ENCODE peak calls at places on chromosomes 13 and 19, in five cellular contexts. One of them, this sample, is unnamed.

GRCh38 chr19:5828661-5829566 is 10.6 kb downstream of the FUT6 start:
- DNase-seq in fibroblast of lung: peak; percentile 5
- DNase-seq in endothelial cell of umbilical vein: peak; percentile 16
- DNase-seq in DND-41: no peak
- DNase-seq in neural progenitor cell: peak; percentile 83
- DNase-seq in this sample: peak; percentile 62

GRCh38 chr13:44212633-44213387 is 160.8 kb upstream of the SERP2 start:
- DNase-seq in neural progenitor cell: no peak
- DNase-seq in endothelial cell of umbilical vein: no peak
- DNase-seq in fibroblast of lung: peak; percentile 81
- DNase-seq in DND-41: no peak
- DNase-seq in this sample: peak; percentile 84

GRCh38 chr19:23391239-23391638 is 4.0 kb downstream of the ZNF91 start:
- DNase-seq in fibroblast of lung: no peak
- DNase-seq in endothelial cell of umbilical vein: no peak
- DNase-seq in DND-41: no peak
- DNase-seq in neural progenitor cell: no peak
- DNase-seq in this sample: no peak

GRCh38 chr13:110479648-110480047 is 81.9 kb downstream of the RAB20 start:
- DNase-seq in fibroblast of lung: no peak
- DNase-seq in DND-41: no peak
- DNase-seq in neural progenitor cell: peak; percentile 33
- DNase-seq in endothelial cell of umbilical vein: no peak
- DNase-seq in this sample: no peak

GRCh38 chr19:4678881-4679379 is 8.8 kb upstream of the MYDGF start:
- DNase-seq in DND-41: peak; percentile 51
- DNase-seq in neural progenitor cell: peak; percentile 82
- DNase-seq in fibroblast of lung: peak; percentile 33
- DNase-seq in endothelial cell of umbilical vein: peak; percentile 40
- DNase-seq in this sample: peak; percentile 94

GRCh38 chr19:15869109-15869555 is 28.7 kb downstream of the CYP4F2 start:
- DNase-seq in endothelial cell of umbilical vein: peak; percentile 24
- DNase-seq in neural progenitor cell: no peak
- DNase-seq in fibroblast of lung: peak; percentile 4
- DNase-seq in DND-41: peak; percentile 31
- DNase-seq in this sample: peak; percentile 75

GRCh38 chr19:47512183-47512947 is 2.5 kb downstream of the NAPA start:
- DNase-seq in neural progenitor cell: no peak
- DNase-seq in DND-41: no peak
- DNase-seq in endothelial cell of umbilical vein: no peak
- DNase-seq in fibroblast of lung: peak; percentile 78
- DNase-seq in this sample: no peak

GRCh38 chr19:7515471-7516226 is at the start of gene ZNF358:
- DNase-seq in DND-41: peak; percentile 70
- DNase-seq in fibroblast of lung: peak; percentile 82
- DNase-seq in neural progenitor cell: peak; percentile 96
- DNase-seq in endothelial cell of umbilical vein: peak; percentile 44
- DNase-seq in this sample: peak; percentile 86

GRCh38 chr13:79604752-79605151 is 123.8 kb downstream of the NDFIP2 start:
- DNase-seq in neural progenitor cell: no peak
- DNase-seq in endothelial cell of umbilical vein: peak; percentile 1
- DNase-seq in DND-41: no peak
- DNase-seq in fibroblast of lung: peak; percentile 6
- DNase-seq in this sample: peak; percentile 2

GRCh38 chr13:113927661-113928581 is 46.0 kb downstream of the C13orf46 start:
- DNase-seq in DND-41: no peak
- DNase-seq in neural progenitor cell: no peak
- DNase-seq in endothelial cell of umbilical vein: no peak
- DNase-seq in fibroblast of lung: peak; percentile 97
- DNase-seq in this sample: no peak

GRCh38 chr13:67366533-67366932 is 136.4 kb upstream of the PCDH9 start:
- DNase-seq in endothelial cell of umbilical vein: peak; percentile 4
- DNase-seq in neural progenitor cell: no peak
- DNase-seq in fibroblast of lung: peak; percentile 56
- DNase-seq in DND-41: no peak
- DNase-seq in this sample: no peak

GRCh38 chr13:93230466-93230865 is 3.9 kb downstream of the GPC6 start:
- DNase-seq in DND-41: no peak
- DNase-seq in neural progenitor cell: no peak
- DNase-seq in endothelial cell of umbilical vein: no peak
- DNase-seq in fibroblast of lung: peak; percentile 87
- DNase-seq in this sample: no peak

GRCh38 chr13:20359335-20359734 is 127.2 kb upstream of the GJB6 start:
- DNase-seq in endothelial cell of umbilical vein: no peak
- DNase-seq in neural progenitor cell: no peak
- DNase-seq in DND-41: no peak
- DNase-seq in fibroblast of lung: peak; percentile 98
- DNase-seq in this sample: no peak

GRCh38 chr19:35901055-35901644 is 810 bp upstream of the NFKBID start:
- DNase-seq in endothelial cell of umbilical vein: no peak
- DNase-seq in neural progenitor cell: no peak
- DNase-seq in fibroblast of lung: no peak
- DNase-seq in DND-41: no peak
- DNase-seq in this sample: no peak

GRCh38 chr13:35346494-35346893 is 130.0 kb downstream of the MAB21L1 start:
- DNase-seq in DND-41: no peak
- DNase-seq in endothelial cell of umbilical vein: no peak
- DNase-seq in neural progenitor cell: no peak
- DNase-seq in fibroblast of lung: no peak
- DNase-seq in this sample: no peak

GRCh38 chr19:41552558-41552957 is 23.4 kb upstream of the CEACAM21 start:
- DNase-seq in neural progenitor cell: no peak
- DNase-seq in fibroblast of lung: no peak
- DNase-seq in DND-41: no peak
- DNase-seq in endothelial cell of umbilical vein: no peak
- DNase-seq in this sample: no peak

GRCh38 chr19:46962030-46962570 is 57.5 kb upstream of the NPAS1 start:
- DNase-seq in DND-41: no peak
- DNase-seq in neural progenitor cell: no peak
- DNase-seq in endothelial cell of umbilical vein: no peak
- DNase-seq in fibroblast of lung: no peak
- DNase-seq in this sample: peak; percentile 23

GRCh38 chr19:55112781-55113569 is 4.5 kb downstream of the PPP1R12C start:
- DNase-seq in endothelial cell of umbilical vein: no peak
- DNase-seq in neural progenitor cell: no peak
- DNase-seq in fibroblast of lung: no peak
- DNase-seq in DND-41: no peak
- DNase-seq in this sample: peak; percentile 52

GRCh38 chr13:24802074-24802473 is 38.1 kb downstream of the RNF17 start:
- DNase-seq in fibroblast of lung: peak; percentile 20
- DNase-seq in endothelial cell of umbilical vein: no peak
- DNase-seq in DND-41: no peak
- DNase-seq in neural progenitor cell: no peak
- DNase-seq in this sample: no peak

GRCh38 chr13:60094385-60095088 is 69.2 kb downstream of the DIAPH3 start:
- DNase-seq in neural progenitor cell: no peak
- DNase-seq in DND-41: no peak
- DNase-seq in fibroblast of lung: no peak
- DNase-seq in endothelial cell of umbilical vein: no peak
- DNase-seq in this sample: no peak

GRCh38 chr13:60095300-60095699 is 68.4 kb downstream of the DIAPH3 start:
- DNase-seq in neural progenitor cell: no peak
- DNase-seq in DND-41: no peak
- DNase-seq in endothelial cell of umbilical vein: no peak
- DNase-seq in fibroblast of lung: no peak
- DNase-seq in this sample: peak; percentile 12

DNA sequence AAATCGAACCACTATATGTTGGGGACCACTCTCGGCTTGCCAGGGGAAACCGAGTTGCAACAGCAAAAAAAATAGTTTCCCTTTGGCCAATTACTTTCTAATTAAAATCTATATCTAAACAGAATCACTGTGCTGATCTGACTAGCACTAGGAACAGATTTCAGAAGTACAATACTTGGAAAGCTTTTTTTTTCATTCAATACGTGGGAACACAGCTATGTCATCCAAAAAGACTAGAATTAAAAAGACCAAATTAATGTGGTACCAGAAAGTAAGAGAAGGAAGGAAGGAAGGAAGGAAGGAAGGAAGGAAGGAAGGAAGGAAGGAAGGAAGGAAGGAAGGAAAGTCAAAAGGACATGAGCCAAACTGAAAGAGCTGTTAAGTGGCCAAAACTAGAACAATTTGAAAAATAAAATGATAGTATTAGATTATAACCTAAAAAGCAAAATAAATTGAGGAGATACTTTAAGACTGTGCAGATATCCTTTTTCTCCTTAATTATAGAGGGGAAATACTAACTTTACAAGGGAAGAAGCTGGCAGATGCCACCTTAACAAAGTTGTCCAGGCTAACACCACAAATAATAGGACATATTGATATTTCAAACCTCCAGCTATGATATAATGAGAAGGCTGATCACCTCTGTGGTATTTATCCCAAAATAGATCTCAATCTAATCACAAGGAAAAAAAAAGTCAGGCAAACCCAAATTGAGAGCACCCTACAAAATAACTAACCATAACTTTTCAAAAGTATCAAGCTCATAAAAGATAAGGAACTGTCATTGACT is 63.9 kb downstream of the DIAPH3 start:
- DNase-seq in DND-41: no peak
- DNase-seq in fibroblast of lung: no peak
- DNase-seq in neural progenitor cell: no peak
- DNase-seq in endothelial cell of umbilical vein: no peak
- DNase-seq in this sample: no peak
- H3K4me3 ChIP-seq in DND-41: no peak overlapping the region
- H3K4me3 ChIP-seq in fibroblast of lung: no peak overlapping the region
- H3K4me3 ChIP-seq in neural progenitor cell: no peak overlapping the region
- H3K4me3 ChIP-seq in endothelial cell of umbilical vein: no peak overlapping the region
- H3K4me3 ChIP-seq in this sample: no peak overlapping the region

DNA sequence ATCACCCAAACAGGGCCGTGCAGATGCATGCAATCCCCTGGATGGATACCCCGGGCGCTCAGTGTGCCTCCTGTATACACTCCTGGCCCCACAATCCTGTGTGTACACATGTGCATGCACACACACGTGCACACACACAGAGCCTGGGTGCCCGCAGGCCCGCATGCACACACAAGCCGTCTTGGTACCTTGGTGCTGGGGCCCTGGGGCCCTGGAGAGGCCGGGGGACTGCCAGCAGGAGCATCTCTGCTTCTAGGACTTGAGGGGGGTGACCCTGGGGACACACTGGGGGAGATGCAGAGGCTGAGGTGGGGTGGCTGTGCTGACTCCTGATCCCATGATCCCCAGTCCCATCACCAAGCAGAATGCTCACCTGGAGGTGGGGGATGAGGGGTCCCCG is 15.6 kb upstream of the EPOR start:
- DNase-seq in endothelial cell of umbilical vein: no peak
- DNase-seq in fibroblast of lung: no peak
- DNase-seq in DND-41: no peak
- DNase-seq in neural progenitor cell: no peak
- DNase-seq in this sample: no peak
- H3K9ac ChIP-seq in endothelial cell of umbilical vein: no peak overlapping the region
- H3K9ac ChIP-seq in fibroblast of lung: no peak overlapping the region
- H3K9ac ChIP-seq in DND-41: no peak overlapping the region
- H3K9ac ChIP-seq in neural progenitor cell: no peak overlapping the region
- H3K9ac ChIP-seq in this sample: no peak overlapping the region

DNA sequence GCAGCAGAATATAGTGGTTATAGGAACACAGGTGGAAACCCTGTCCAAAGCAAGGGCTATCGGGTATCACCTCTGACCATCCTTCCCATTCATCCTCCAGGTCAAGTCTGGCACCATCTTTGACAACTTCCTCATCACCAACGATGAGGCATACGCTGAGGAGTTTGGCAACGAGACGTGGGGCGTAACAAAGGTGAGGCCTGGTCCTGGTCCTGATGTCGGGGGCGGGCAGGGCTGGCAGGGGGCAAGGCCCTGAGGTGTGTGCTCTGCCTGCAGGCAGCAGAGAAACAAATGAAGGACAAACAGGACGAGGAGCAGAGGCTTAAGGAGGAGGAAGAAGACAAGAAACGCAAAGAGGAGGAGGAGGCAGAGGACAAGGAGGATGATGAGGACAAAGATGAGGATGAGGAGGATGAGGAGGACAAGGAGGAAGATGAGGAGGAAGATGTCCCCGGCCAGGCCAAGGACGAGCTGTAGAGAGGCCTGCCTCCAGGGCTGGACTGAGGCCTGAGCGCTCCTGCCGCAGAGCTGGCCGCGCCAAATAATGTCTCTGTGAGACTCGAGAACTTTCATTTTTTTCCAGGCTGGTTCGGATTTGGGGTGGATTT is 2.1 kb upstream of the RAD23A start:
- DNase-seq in fibroblast of lung: no peak
- DNase-seq in DND-41: no peak
- DNase-seq in neural progenitor cell: no peak
- DNase-seq in endothelial cell of umbilical vein: no peak
- DNase-seq in this sample: no peak
- H3K36me3 ChIP-seq in fibroblast of lung: peaks cover 40% of the 10 kb centered on the region
- H3K36me3 ChIP-seq in DND-41: peaks cover 87% of the 10 kb centered on the region
- H3K36me3 ChIP-seq in neural progenitor cell: peaks cover 10% of the 10 kb centered on the region
- H3K36me3 ChIP-seq in endothelial cell of umbilical vein: peaks cover 55% of the 10 kb centered on the region
- H3K36me3 ChIP-seq in this sample: peaks cover 19% of the 10 kb centered on the region

DNA sequence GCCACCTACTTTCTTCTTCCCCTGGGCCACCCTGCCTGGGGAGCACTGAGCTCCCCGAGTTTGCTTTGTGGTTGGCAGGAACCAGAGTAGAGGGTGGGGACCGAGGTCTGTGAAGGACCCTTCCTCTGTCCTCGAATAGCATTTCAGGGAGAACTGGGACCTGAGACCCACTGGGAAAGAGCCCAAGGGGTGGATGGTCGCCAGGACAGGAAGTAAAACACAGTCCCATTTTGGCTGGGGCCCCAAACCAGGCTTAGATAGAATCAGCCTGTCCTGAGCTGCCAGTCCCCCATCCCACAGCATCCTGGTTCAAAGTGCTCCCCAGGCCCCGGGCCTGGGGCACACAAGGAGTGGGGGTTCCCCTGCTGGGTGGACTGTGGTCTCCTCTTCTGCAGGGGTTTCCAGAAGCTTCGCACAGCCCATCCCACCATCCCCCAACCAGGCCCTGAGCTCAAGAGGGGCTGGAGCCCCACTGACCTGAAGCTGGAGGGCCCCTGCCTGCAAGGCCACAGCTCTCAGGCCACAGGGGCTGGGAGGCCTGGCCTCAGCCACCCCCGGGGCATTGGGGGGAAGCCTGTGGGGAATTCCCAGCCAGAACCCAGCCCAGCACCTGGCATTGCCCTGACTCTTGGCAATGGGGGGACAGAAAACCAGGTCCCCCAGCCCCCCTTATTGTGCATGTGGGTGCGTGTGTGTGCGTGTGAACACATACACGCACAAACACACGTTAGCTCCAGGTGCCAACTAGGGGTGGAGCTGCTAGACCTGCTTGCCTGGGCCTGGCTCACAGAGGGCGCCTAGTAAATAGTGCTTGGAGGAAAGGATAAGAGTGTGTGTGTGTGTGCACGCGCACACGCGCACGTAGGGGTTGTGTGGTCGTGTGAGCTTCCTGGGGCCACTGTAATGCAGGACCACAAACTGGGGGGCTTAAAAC is 994 bp upstream of the MKNK2 start:
- DNase-seq in endothelial cell of umbilical vein: no peak
- DNase-seq in DND-41: peak; percentile 44
- DNase-seq in fibroblast of lung: peak; percentile 67
- DNase-seq in neural progenitor cell: no peak
- DNase-seq in this sample: no peak
- H3K4me3 ChIP-seq in endothelial cell of umbilical vein: no peak overlapping the region
- H3K4me3 ChIP-seq in DND-41: peak overlapping the region; percentile 20
- H3K4me3 ChIP-seq in fibroblast of lung: no peak overlapping the region
- H3K4me3 ChIP-seq in neural progenitor cell: peak overlapping the region; percentile 36
- H3K4me3 ChIP-seq in this sample: no peak overlapping the region

GRCh38 chr19:50003254-50003788 is 21.9 kb downstream of the VRK3 start:
- DNase-seq in endothelial cell of umbilical vein: no peak
- DNase-seq in neural progenitor cell: no peak
- DNase-seq in DND-41: no peak
- DNase-seq in fibroblast of lung: peak; percentile 7
- DNase-seq in this sample: no peak
- H3K9ac ChIP-seq in endothelial cell of umbilical vein: no peak overlapping the region
- H3K9ac ChIP-seq in neural progenitor cell: no peak overlapping the region
- H3K9ac ChIP-seq in DND-41: no peak overlapping the region
- H3K9ac ChIP-seq in fibroblast of lung: no peak overlapping the region
- H3K9ac ChIP-seq in this sample: no peak overlapping the region

GRCh38 chr13:25848822-25849740 is 202.7 kb downstream of the SHISA2 start:
- DNase-seq in DND-41: no peak
- DNase-seq in fibroblast of lung: no peak
- DNase-seq in neural progenitor cell: peak; percentile 17
- DNase-seq in endothelial cell of umbilical vein: no peak
- DNase-seq in this sample: peak; percentile 10
- H3K36me3 ChIP-seq in DND-41: no peaks in the 10 kb centered on the region
- H3K36me3 ChIP-seq in fibroblast of lung: no peaks in the 10 kb centered on the region
- H3K36me3 ChIP-seq in neural progenitor cell: no peaks in the 10 kb centered on the region
- H3K36me3 ChIP-seq in endothelial cell of umbilical vein: no peaks in the 10 kb centered on the region
- H3K36me3 ChIP-seq in this sample: no peaks in the 10 kb centered on the region

This sample was measured in mesendoderm.